ENCODE peak calls at places on chromosomes 5 and 9, in nine cellular contexts. P is putamen; K is mesendoderm; E is stimulated activated CD4-positive, alpha-beta T cell treated with anti-CD3 and anti-CD28 coated beads, Interleukin-2, amount 100 ng/mL, for 48 hours; L is C1 segment of cervical spinal cord; G is SW480; O is GM03348; R is omental fat pad; A is central memory CD4-positive, alpha-beta T cell. I is an unnamed sample.

GRCh38 chr5:7578056-7578455 is 182.1 kb downstream of the ADCY2 start:
- DNase-seq in P (no peak), K (no peak), E (no peak), L (no peak), G (no peak), O (no peak), R (no peak), A (no peak), I (no peak)

GRCh38 chr5:79263290-79263689 is 27.4 kb downstream of the JMY start:
- DNase-seq in P (no peak), K (no peak), E (no peak), L (no peak), G (no peak), O (no peak), R (no peak), A (no peak), I (no peak)

GRCh38 chr5:43007911-43008368 is 32.2 kb downstream of the ANXA2R start:
- DNase-seq in P (no peak), K (peak), E (peak), L (peak), G (peak), O (peak), R (no peak), A (peak), I (peak)

GRCh38 chr9:121267689-121268597 is at the start of gene GSN:
- DNase-seq in P (peak), K (peak), E (peak), L (peak), G (peak), O (peak), R (peak), A (peak), I (peak)

GRCh38 chr9:93467462-93467861 is 14.1 kb upstream of the FAM120AOS start:
- DNase-seq in P (no peak), K (no peak), E (no peak), L (no peak), G (peak), O (no peak), R (no peak), A (no peak), I (peak)

GRCh38 chr5:111072949-111073682 is 1.6 kb downstream of the TSLP start:
- DNase-seq in P (peak), K (peak), E (peak), L (no peak), G (peak), O (peak), R (peak), A (peak), I (peak)

GRCh38 chr9:110919609-110920008 is 118.7 kb downstream of the LPAR1 start:
- DNase-seq in P (no peak), K (no peak), E (no peak), L (no peak), G (no peak), O (peak), R (no peak), A (no peak), I (no peak)

GRCh38 chr9:124932355-124932754 is 8.5 kb downstream of the GOLGA1 start:
- DNase-seq in P (no peak), K (no peak), E (no peak), L (no peak), G (no peak), O (no peak), R (no peak), A (no peak), I (no peak)

GRCh38 chr5:34517249-34517648 is 138.9 kb upstream of the RAI14 start:
- DNase-seq in P (no peak), K (no peak), E (no peak), L (no peak), G (no peak), O (no peak), R (no peak), A (no peak), I (no peak)

GRCh38 chr5:164184158-164184557 is 678.7 kb downstream of the MAT2B start:
- DNase-seq in P (no peak), K (no peak), E (no peak), L (no peak), G (no peak), O (no peak), R (no peak), A (no peak), I (no peak)

GRCh38 chr5:14775857-14776256 is 95.7 kb downstream of the ANKH start:
- DNase-seq in P (no peak), K (no peak), E (no peak), L (no peak), G (no peak), O (peak), R (no peak), A (no peak), I (peak)

GRCh38 chr9:136825295-136826187 is 16.7 kb upstream of the AJM1 start:
- DNase-seq in P (no peak), K (no peak), E (no peak), L (no peak), G (no peak), O (no peak), R (no peak), A (no peak), I (no peak)

GRCh38 chr9:105275938-105276337 is 31.5 kb downstream of the SLC44A1 start:
- DNase-seq in P (no peak), K (no peak), E (no peak), L (no peak), G (no peak), O (no peak), R (no peak), A (no peak), I (no peak)

GRCh38 chr9:133803028-133803585 is 65.0 kb upstream of the SARDH start:
- DNase-seq in P (no peak), K (no peak), E (no peak), L (no peak), G (no peak), O (peak), R (no peak), A (no peak), I (no peak)

GRCh38 chr9:123438321-123438720 is 82.3 kb downstream of the CRB2 start:
- DNase-seq in P (no peak), K (no peak), E (no peak), L (no peak), G (peak), O (no peak), R (no peak), A (no peak), I (no peak)

GRCh38 chr5:149636861-149637246 is 55.6 kb downstream of the ARHGEF37 start:
- DNase-seq in P (peak), K (peak), E (peak), L (no peak), G (peak), O (peak), R (no peak), A (peak), I (peak)

GRCh38 chr5:12312343-12312742 is 408.1 kb upstream of the CTNND2 start:
- DNase-seq in P (no peak), K (no peak), E (no peak), L (no peak), G (no peak), O (no peak), R (no peak), A (no peak), I (no peak)

GRCh38 chr9:7756088-7756487 is 43.5 kb downstream of the DMAC1 start:
- DNase-seq in P (no peak), K (no peak), E (no peak), L (no peak), G (no peak), O (no peak), R (no peak), A (peak), I (no peak)

GRCh38 chr9:4933861-4934260 is 51.2 kb upstream of the JAK2 start:
- DNase-seq in P (no peak), K (no peak), E (no peak), L (no peak), G (no peak), O (no peak), R (no peak), A (no peak), I (no peak)

GRCh38 chr5:83848928-83849327 is 128.3 kb upstream of the HAPLN1 start:
- DNase-seq in P (no peak), K (no peak), E (no peak), L (no peak), G (no peak), O (no peak), R (no peak), A (no peak), I (no peak)

GRCh38 chr9:122036988-122037387 is 56.1 kb downstream of the TTLL11 start:
- DNase-seq in P (no peak), K (peak), E (no peak), L (no peak), G (no peak), O (peak), R (no peak), A (no peak), I (no peak)

GRCh38 chr9:35903049-35903448 is 3.0 kb upstream of the HRCT1 start:
- DNase-seq in P (no peak), K (peak), E (peak), L (no peak), G (peak), O (peak), R (no peak), A (peak), I (no peak)

GRCh38 chr9:135701067-135701967 is 668 bp upstream of the KCNT1 start:
- DNase-seq in P (no peak), K (no peak), E (no peak), L (no peak), G (no peak), O (no peak), R (no peak), A (no peak), I (no peak)

GRCh38 chr5:179870403-179870903 is 11.8 kb upstream of the MRNIP start:
- DNase-seq in P (peak), K (peak), E (no peak), L (no peak), G (no peak), O (peak), R (no peak), A (no peak), I (peak)

GRCh38 chr9:131096490-131097258 is at the start of gene AIF1L:
- DNase-seq in P (no peak), K (peak), E (no peak), L (peak), G (peak), O (peak), R (no peak), A (no peak), I (peak)

GRCh38 chr5:68187268-68188055 is 28.1 kb upstream of the PIK3R1 start:
- DNase-seq in P (peak), K (peak), E (no peak), L (peak), G (no peak), O (no peak), R (no peak), A (no peak), I (no peak)

GRCh38 chr9:129400971-129401622 is 219.8 kb downstream of the C9orf50 start:
- DNase-seq in P (no peak), K (no peak), E (no peak), L (no peak), G (no peak), O (no peak), R (no peak), A (no peak), I (no peak)

GRCh38 chr9:112810696-112811490 is 60.3 kb downstream of the SNX30 start:
- DNase-seq in P (no peak), K (peak), E (no peak), L (no peak), G (no peak), O (no peak), R (no peak), A (no peak), I (no peak)

GRCh38 chr9:79224672-79225433 is 346.9 kb upstream of the TLE4 start:
- DNase-seq in P (no peak), K (no peak), E (no peak), L (no peak), G (no peak), O (peak), R (no peak), A (no peak), I (no peak)

GRCh38 chr5:68924490-68925145 is 169.2 kb upstream of the SLC30A5 start:
- DNase-seq in P (no peak), K (no peak), E (no peak), L (no peak), G (peak), O (peak), R (no peak), A (no peak), I (no peak)

GRCh38 chr5:128613757-128614156 is 75.7 kb upstream of the FBN2 start:
- DNase-seq in P (no peak), K (no peak), E (no peak), L (no peak), G (no peak), O (no peak), R (no peak), A (no peak), I (no peak)

GRCh38 chr5:181189962-181190710 is 14.9 kb downstream of the TRIM7 start:
- DNase-seq in P (no peak), K (no peak), E (no peak), L (no peak), G (peak), O (no peak), R (no peak), A (peak), I (peak)

GRCh38 chr9:127796225-127796813 is 6.4 kb upstream of the FPGS start:
- DNase-seq in P (no peak), K (no peak), E (no peak), L (no peak), G (peak), O (peak), R (no peak), A (no peak), I (no peak)

GRCh38 chr9:4497855-4498254 is 7.6 kb downstream of the SLC1A1 start:
- DNase-seq in P (no peak), K (no peak), E (no peak), L (no peak), G (no peak), O (peak), R (no peak), A (no peak), I (no peak)

GRCh38 chr5:115875447-115875846 is 33.7 kb downstream of the AP3S1 start:
- DNase-seq in P (no peak), K (peak), E (no peak), L (no peak), G (no peak), O (no peak), R (no peak), A (no peak), I (no peak)

I was measured in mucosa of descending colon.